ENCODE peak calls at places on chromosomes 4 and X, in eight cellular contexts. O, I, H, D, J, S, F and T are unnamed samples.

GRCh38 chr4:109921384-109921808 is 8.7 kb downstream of the EGF start:
- DNase-seq in O (no peak), I (no peak), H (peak; percentile 47), D (no peak), J (no peak), S (no peak), F (peak; percentile 59), T (peak; percentile 94)

GRCh38 chr4:67565284-67565683 is 6.8 kb downstream of the STAP1 start:
- DNase-seq in O (no peak), I (no peak), H (no peak), D (no peak), J (no peak), S (no peak), F (no peak), T (no peak)

GRCh38 chr4:35934370-35934981 is 309.8 kb downstream of the ARAP2 start:
- DNase-seq in O (no peak), I (no peak), H (peak; percentile 63), D (peak; percentile 5), J (no peak), S (no peak), F (no peak), T (peak; percentile 35)

GRCh38 chr4:98865059-98865458 is 63.9 kb downstream of the EIF4E start:
- DNase-seq in O (no peak), I (no peak), H (no peak), D (no peak), J (no peak), S (no peak), F (no peak), T (no peak)

GRCh38 chr4:86838141-86838540 is 11.0 kb downstream of the SLC10A6 start:
- DNase-seq in O (no peak), I (no peak), H (no peak), D (no peak), J (no peak), S (no peak), F (no peak), T (no peak)

GRCh38 chrX:80354966-80355465 is 65.2 kb upstream of the TENT5D start:
- DNase-seq in O (no peak), I (no peak), H (no peak), D (no peak), J (no peak), S (no peak), F (no peak), T (no peak)

GRCh38 chr4:71974681-71975080 is 57.1 kb upstream of the NPFFR2 start:
- DNase-seq in O (no peak), I (no peak), H (peak; percentile 9), D (no peak), J (no peak), S (no peak), F (no peak), T (peak; percentile 67)

GRCh38 chrX:110175146-110175545 is 142.7 kb downstream of the AMMECR1 start:
- DNase-seq in O (no peak), I (peak; percentile 42), H (no peak), D (no peak), J (no peak), S (no peak), F (peak; percentile 29), T (no peak)

GRCh38 chr4:105765690-105766407 is 57.3 kb downstream of the GSTCD start:
- DNase-seq in O (no peak), I (no peak), H (peak; percentile 44), D (no peak), J (peak; percentile 52), S (peak; percentile 63), F (peak; percentile 61), T (peak; percentile 75)

GRCh38 chrX:77442728-77443127 is 4.5 kb upstream of the FGF16 start:
- DNase-seq in O (no peak), I (no peak), H (no peak), D (no peak), J (no peak), S (no peak), F (no peak), T (peak; percentile 56)
- TF ChIP-seq CTCF in O (no peak), I (no peak), H (no peak), D (no peak), J (no peak), S (no peak), F (no peak), T (no peak)

DNA sequence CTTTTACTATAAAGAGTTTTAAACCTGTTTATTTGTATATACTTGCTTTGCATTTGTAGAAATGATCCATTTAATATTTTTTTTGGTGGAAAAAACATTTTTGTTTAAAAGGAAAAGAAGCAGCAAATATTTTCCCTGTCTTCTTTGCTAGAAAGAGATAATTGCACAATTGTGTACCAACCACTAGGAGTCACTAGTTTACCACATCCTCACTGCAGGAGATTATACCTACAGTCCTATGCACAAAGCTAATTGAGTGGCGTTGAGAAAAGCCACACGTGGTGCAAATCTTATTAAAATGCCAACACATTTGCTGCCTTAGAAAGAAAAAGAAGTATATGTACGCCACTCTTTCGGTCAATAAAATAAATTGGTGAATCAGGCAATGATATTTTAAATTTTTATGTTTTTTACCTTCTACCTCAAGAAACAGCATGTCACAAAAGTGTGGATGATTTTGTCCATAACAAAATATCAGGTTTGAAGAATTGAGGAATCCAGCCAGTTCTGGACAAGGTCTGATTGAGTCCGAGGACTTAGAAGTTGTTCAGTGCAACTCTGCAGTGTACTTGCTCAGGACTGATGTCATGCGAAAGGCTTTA is 102.9 kb downstream of the GRXCR1 start:
- DNase-seq in O (no peak), I (no peak), H (peak; percentile 42), D (no peak), J (no peak), S (no peak), F (no peak), T (no peak)
- TF ChIP-seq CTCF in O (no peak), I (peak; percentile 58), H (peak; percentile 74), D (peak; percentile 82), J (peak; percentile 42), S (peak; percentile 84), F (peak; percentile 88), T (peak; percentile 70)

GRCh38 chr4:182647901-182648300 is 269.3 kb downstream of the DCTD start:
- DNase-seq in O (no peak), I (no peak), H (no peak), D (no peak), J (no peak), S (no peak), F (no peak), T (no peak)

GRCh38 chr4:182644326-182645050 is 272.7 kb downstream of the DCTD start:
- DNase-seq in O (no peak), I (no peak), H (no peak), D (no peak), J (no peak), S (no peak), F (no peak), T (no peak)

GRCh38 chr4:182643801-182644311 is 273.3 kb downstream of the DCTD start:
- DNase-seq in O (no peak), I (no peak), H (no peak), D (no peak), J (no peak), S (peak; percentile 43), F (no peak), T (peak; percentile 16)

GRCh38 chr4:182645511-182645910 is 271.7 kb downstream of the DCTD start:
- DNase-seq in O (no peak), I (no peak), H (no peak), D (no peak), J (no peak), S (no peak), F (no peak), T (no peak)

GRCh38 chr4:182642831-182643230 is 274.4 kb downstream of the DCTD start:
- DNase-seq in O (no peak), I (no peak), H (no peak), D (no peak), J (no peak), S (no peak), F (no peak), T (no peak)
- TF ChIP-seq CTCF in O (no peak), I (peak; percentile 46), H (no peak), D (peak; percentile 31), J (no peak), S (peak; percentile 50), F (peak; percentile 57), T (no peak)

DNA sequence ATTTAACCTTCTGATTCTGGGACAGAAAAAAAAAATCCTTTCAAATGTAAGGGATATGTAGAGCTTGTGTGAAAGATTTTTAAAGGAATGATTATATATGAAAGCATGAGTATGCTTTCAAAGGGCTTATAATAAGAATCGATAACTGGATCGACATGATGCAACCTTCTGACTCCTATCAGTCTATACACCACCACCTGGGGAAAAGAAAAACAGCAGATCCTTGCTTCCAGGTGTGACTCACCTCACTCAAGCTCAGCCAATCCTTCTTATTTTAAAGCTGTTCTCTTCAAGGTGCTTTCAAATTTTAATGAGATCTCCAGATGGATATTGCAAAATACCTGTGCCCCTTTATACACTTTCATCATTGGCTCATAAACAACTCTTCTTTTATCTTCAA is 102.1 kb upstream of the EDNRA start:
- DNase-seq in O (no peak), I (no peak), H (no peak), D (no peak), J (no peak), S (no peak), F (no peak), T (peak; percentile 40)
- TF ChIP-seq CTCF in O (no peak), I (no peak), H (peak; percentile 24), D (no peak), J (no peak), S (no peak), F (peak; percentile 60), T (peak; percentile 68)

DNA sequence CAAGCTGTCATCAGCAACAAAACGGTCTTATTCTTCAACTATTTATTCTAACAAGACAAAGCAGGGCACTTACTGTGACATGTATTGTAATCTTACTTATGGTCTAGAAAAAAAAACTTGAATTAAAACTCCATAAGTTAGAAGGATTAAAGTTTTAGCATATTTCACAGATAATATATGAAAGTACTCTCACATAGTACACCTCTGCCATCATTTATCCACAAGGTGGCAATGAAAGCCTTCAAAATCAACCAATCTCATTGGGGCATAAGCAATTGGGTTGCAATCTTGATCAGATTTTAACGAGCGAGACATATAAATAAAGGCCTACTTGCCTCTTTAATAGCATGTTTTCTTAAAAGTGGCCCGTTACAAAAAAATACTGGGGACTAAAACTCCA is 1382.9 kb downstream of the FAM133A start:
- DNase-seq in O (no peak), I (no peak), H (no peak), D (no peak), J (no peak), S (no peak), F (no peak), T (no peak)
- TF ChIP-seq CTCF in O (no peak), I (peak; percentile 51), H (peak; percentile 30), D (no peak), J (no peak), S (peak; percentile 28), F (peak; percentile 69), T (no peak)

GRCh38 chrX:126395909-126396308 is 156.7 kb downstream of the DCAF12L1 start:
- DNase-seq in O (no peak), I (no peak), H (no peak), D (no peak), J (no peak), S (no peak), F (no peak), T (no peak)
- TF ChIP-seq CTCF in O (no peak), I (no peak), H (no peak), D (no peak), J (no peak), S (no peak), F (no peak), T (no peak)